ENCODE peak calls at places on chromosomes 11 and 22, in five cellular contexts. S, Q, L, F and A are unnamed samples. For H3K27me3 and H3K36me3, the result is how much of the 10 kb centered on the place peaks cover.

GRCh38 chr11:15818132-15818842 is 538.1 kb downstream of the SOX6 start:
- DNase-seq in S (no peak), Q (no peak), L (no peak), F (no peak), A (no peak)

GRCh38 chr11:28318861-28319260 is 210.7 kb downstream of the METTL15 start:
- DNase-seq in S (no peak), Q (no peak), L (no peak), F (no peak), A (no peak)

GRCh38 chr11:23856654-23857053 is 640.2 kb upstream of the LUZP2 start:
- DNase-seq in S (peak), Q (no peak), L (no peak), F (no peak), A (no peak)

GRCh38 chr11:26741036-26741435 is 19.2 kb upstream of the SLC5A12 start:
- DNase-seq in S (no peak), Q (no peak), L (no peak), F (no peak), A (peak)

GRCh38 chr11:824292-824880 is 3.3 kb upstream of the CRACR2B start:
- DNase-seq in S (no peak), Q (no peak), L (no peak), F (no peak), A (no peak)

GRCh38 chr11:45583981-45584380 is 81.4 kb downstream of the CHST1 start:
- DNase-seq in S (no peak), Q (no peak), L (no peak), F (no peak), A (no peak)

GRCh38 chr11:28089378-28089777 is 18.6 kb downstream of the KIF18A start:
- DNase-seq in S (peak), Q (no peak), L (no peak), F (no peak), A (no peak)

GRCh38 chr11:112811781-112812180 is 149.4 kb upstream of the NCAM1 start:
- DNase-seq in S (no peak), Q (no peak), L (no peak), F (no peak), A (no peak)

GRCh38 chr22:44916281-44917231 is 93.2 kb downstream of the PHF21B start:
- DNase-seq in S (no peak), Q (no peak), L (no peak), F (peak), A (no peak)

GRCh38 chr11:34296412-34296811 is 61.4 kb downstream of the ABTB2 start:
- DNase-seq in S (no peak), Q (no peak), L (no peak), F (no peak), A (no peak)

GRCh38 chr11:128299132-128299726 is 288.1 kb downstream of the ETS1 start:
- DNase-seq in S (peak), Q (no peak), L (no peak), F (no peak), A (no peak)

GRCh38 chr22:36613958-36614357 is 85.0 kb upstream of the EIF3D start:
- DNase-seq in S (peak), Q (peak), L (no peak), F (no peak), A (no peak)

GRCh38 chr11:8779732-8780131 is 97.1 kb downstream of the RPL27A start:
- DNase-seq in S (no peak), Q (no peak), L (no peak), F (no peak), A (no peak)

DNA sequence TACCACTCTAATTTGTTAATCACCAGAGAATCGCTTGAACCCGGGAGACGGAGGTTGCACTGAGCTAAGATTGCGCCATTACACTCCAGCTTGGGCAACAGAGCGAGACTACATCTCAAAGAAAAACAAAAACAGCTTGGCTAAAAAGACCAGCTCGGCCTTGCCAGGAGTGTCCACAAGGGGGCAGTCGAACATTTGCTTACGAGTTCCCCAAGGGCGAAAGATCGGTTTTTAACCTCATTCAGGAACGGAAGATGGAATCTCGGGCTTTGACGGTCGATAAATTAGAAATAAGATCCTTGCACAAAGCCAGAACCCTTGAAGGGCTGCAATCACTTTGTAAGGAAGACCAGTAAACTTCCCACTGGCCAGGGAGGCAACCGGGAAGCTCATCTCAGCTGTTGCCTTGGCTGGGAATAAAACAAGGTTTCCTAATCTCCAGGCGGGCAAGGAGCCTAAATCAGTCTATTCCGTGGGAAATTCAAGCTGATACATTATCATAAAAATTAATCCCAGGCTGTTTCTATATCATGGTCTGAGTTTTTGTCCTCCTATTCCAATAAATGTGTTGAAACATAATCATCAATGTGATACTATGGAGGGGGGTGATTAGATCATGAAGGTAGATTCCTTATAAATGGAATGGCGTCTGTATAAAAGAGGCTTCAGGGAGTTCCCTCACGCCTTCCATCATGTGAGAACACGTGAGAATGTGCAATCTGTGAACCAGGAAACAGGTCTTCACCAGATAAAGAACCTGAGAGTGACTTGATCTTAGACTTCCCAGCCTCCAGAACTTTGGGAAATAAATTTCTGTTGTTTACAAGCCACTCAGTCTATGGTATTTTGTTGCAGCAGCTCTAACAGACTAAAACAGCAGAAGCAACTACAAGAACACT is 14.9 kb upstream of the SLC29A2 start:
- DNase-seq in S (peak), Q (peak), L (peak), F (peak), A (peak)
- H3K4me3 ChIP-seq in S (peak), Q (peak), L (no peak), F (no peak), A (no peak)

GRCh38 chr11:61552108-61552635 is 28.7 kb downstream of the SYT7 start:
- DNase-seq in S (no peak), Q (peak), L (no peak), F (no peak), A (no peak)
- H3K27me3 ChIP-seq in S (half or more), Q (under half), L (under half), F (under half), A (under half)

GRCh38 chr11:47278769-47279168 is 8.8 kb downstream of the MADD start:
- DNase-seq in S (no peak), Q (no peak), L (no peak), F (no peak), A (no peak)

GRCh38 chr11:47274495-47275235 is 4.7 kb downstream of the MADD start:
- DNase-seq in S (no peak), Q (no peak), L (no peak), F (peak), A (no peak)

GRCh38 chr11:47280099-47280498 is 10.2 kb downstream of the MADD start:
- DNase-seq in S (no peak), Q (peak), L (no peak), F (no peak), A (no peak)

GRCh38 chr11:47278058-47278457 is 8.1 kb downstream of the MADD start:
- DNase-seq in S (no peak), Q (no peak), L (no peak), F (peak), A (no peak)

DNA sequence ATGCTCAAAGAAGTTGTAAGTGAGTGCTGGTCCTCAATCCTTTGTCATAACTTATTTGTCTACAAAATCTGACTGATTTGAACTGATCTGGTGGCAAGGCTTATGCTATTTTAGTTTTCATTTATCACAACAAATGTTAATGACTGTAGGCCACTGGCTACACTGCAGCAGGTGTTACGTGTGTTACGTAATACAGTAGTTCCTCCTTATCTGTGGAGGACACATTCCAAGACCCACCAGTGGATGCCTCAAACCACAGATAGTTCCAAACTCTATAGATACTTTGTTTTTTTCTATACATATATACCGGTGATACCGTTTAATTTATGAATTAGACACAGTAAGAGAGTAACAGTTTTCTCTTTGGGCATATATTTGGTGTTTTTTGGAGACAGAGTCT is 7.0 kb downstream of the MADD start:
- DNase-seq in S (no peak), Q (no peak), L (no peak), F (no peak), A (no peak)
- H3K36me3 ChIP-seq in S (under half), Q (half or more), L (under half), F (half or more), A (under half)

GRCh38 chr11:119362741-119363080 is 16.2 kb upstream of the MFRP start:
- DNase-seq in S (no peak), Q (no peak), L (no peak), F (no peak), A (no peak)
- H3K4me3 ChIP-seq in S (no peak), Q (peak), L (no peak), F (no peak), A (peak)

DNA sequence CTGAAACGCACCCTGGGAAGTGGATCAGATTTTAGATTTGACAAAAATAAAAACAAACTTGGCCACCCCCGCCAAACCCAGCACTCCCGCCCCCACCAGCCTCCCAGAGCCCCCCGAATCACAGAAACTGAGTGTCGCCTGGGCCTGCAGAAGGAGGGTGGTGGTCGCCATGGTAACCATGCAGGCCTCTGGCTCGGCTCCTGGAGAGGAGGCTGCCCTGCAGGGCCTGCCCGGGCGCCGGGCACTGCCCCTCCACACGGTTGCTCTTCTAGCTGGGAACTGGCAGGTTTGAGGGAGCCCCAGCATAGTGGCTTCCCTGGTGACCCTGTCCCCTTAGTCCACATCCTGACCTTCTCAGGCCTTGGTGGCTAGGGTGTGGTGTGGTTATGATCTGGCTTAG is 19.3 kb downstream of the CACNA1I start:
- DNase-seq in S (no peak), Q (no peak), L (no peak), F (peak), A (no peak)
- H3K27me3 ChIP-seq in S (under half), Q (under half), L (under half), F (under half), A (under half)

GRCh38 chr22:50578776-50579310 is 616 bp upstream of the CPT1B start:
- DNase-seq in S (no peak), Q (no peak), L (no peak), F (no peak), A (no peak)

GRCh38 chr22:50577987-50578775 is at the start of gene CPT1B:
- DNase-seq in S (peak), Q (peak), L (no peak), F (peak), A (no peak)

GRCh38 chr22:50577697-50577986 is 585 bp downstream of the CPT1B start:
- DNase-seq in S (no peak), Q (no peak), L (no peak), F (no peak), A (no peak)

GRCh38 chr22:50581031-50581949 is 1.4 kb downstream of the CHKB start:
- DNase-seq in S (no peak), Q (no peak), L (no peak), F (no peak), A (no peak)

DNA sequence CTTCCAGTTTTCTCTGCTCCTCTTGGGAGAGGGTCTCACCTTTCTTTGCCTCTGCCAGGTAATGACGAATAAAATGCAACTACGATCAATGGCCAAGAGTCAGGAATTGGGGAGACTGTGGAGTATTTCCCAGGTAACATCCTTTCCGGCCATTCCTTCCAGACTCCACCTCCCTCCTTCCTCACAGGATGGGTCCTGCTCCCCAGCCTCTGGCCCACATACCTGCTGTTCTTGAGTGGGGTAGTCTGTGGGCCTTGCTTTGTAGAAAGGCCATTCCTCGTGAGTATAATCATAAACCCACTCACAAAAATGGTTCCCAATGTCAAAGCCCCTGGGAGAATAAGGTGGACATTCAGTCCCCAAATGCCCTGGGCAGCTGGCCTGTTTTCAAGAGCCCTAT is 1.5 kb upstream of the CPT1B start:
- DNase-seq in S (no peak), Q (no peak), L (no peak), F (no peak), A (no peak)
- H3K36me3 ChIP-seq in S (under half), Q (under half), L (under half), F (under half), A (under half)

GRCh38 chr11:67441731-67442401 is 1.4 kb downstream of the CORO1B start:
- DNase-seq in S (no peak), Q (no peak), L (no peak), F (no peak), A (no peak)
- H3K4me3 ChIP-seq in S (no peak), Q (no peak), L (no peak), F (no peak), A (no peak)

DNA sequence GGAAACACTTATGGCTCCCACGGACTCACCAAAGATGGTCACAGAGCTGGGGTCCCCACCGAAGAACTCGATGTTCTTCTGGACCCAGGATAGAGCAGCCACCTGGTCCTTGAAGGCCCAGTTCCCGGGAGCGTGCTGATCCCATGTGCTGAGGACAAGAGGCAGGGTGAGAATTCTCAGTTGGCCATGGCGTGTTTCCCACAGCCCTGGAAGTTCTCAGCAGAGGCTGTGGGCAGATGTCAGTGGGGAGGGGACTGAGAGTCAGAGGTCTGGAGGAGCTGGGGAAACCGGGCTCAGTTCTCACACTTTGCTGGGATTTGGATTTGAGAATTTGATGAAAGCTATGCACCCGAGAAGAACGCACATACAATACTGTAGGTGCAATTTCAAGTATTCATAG is 193.3 kb downstream of the BCR start:
- DNase-seq in S (no peak), Q (no peak), L (no peak), F (no peak), A (no peak)
- H3K27me3 ChIP-seq in S (under half), Q (under half), L (under half), F (under half), A (under half)